ENCODE peak calls at places on chromosome 5, in six cellular contexts. C is neural progenitor cell, F is choroid plexus epithelial cell, R is tibial nerve, S is OCI-LY7, A is GM12864. M is an unnamed sample.

GRCh38 chr5:4553968-4554367 is 586.2 kb upstream of the ADAMTS16 start:
- DNase-seq in C (no peak), F (no peak), R (no peak), S (no peak), A (no peak), M (no peak)

GRCh38 chr5:74636552-74636951 is 4.0 kb downstream of the ENC1 start:
- DNase-seq in C (no peak), F (no peak), R (no peak), S (no peak), A (no peak), M (no peak)

GRCh38 chr5:168165221-168165965 is 126.1 kb upstream of the WWC1 start:
- DNase-seq in C (peak; percentile 69), F (no peak), R (peak; percentile 25), S (no peak), A (no peak), M (no peak)

GRCh38 chr5:149959406-149960236 is 937 bp upstream of the SLC26A2 start:
- DNase-seq in C (peak; percentile 31), F (peak; percentile 82), R (peak; percentile 20), S (peak; percentile 49), A (peak; percentile 30), M (no peak)

GRCh38 chr5:57439601-57440000 is 43.0 kb downstream of the ACTBL2 start:
- DNase-seq in C (no peak), F (no peak), R (no peak), S (no peak), A (no peak), M (peak; percentile 8)

GRCh38 chr5:147348046-147348445 is 113.2 kb downstream of the STK32A start:
- DNase-seq in C (no peak), F (peak; percentile 6), R (no peak), S (no peak), A (no peak), M (no peak)

GRCh38 chr5:89187883-89188465 is 305.0 kb upstream of the MEF2C start:
- DNase-seq in C (no peak), F (no peak), R (no peak), S (no peak), A (no peak), M (no peak)

GRCh38 chr5:131212471-131213021 is 41.8 kb downstream of the LYRM7 start:
- DNase-seq in C (no peak), F (no peak), R (no peak), S (peak; percentile 73), A (peak; percentile 74), M (no peak)

GRCh38 chr5:62931081-62931480 is 352.5 kb downstream of the LRRC70 start:
- DNase-seq in C (no peak), F (peak; percentile 70), R (no peak), S (no peak), A (no peak), M (no peak)

GRCh38 chr5:115360036-115360685 is 63.7 kb upstream of the CCDC112 start:
- DNase-seq in C (peak; percentile 33), F (peak; percentile 24), R (no peak), S (no peak), A (no peak), M (no peak)

GRCh38 chr5:5887818-5888217 is 465.3 kb downstream of the ICE1 start:
- DNase-seq in C (no peak), F (no peak), R (no peak), S (no peak), A (no peak), M (no peak)

GRCh38 chr5:43631182-43631910 is 28.4 kb downstream of the NNT start:
- DNase-seq in C (peak; percentile 93), F (peak; percentile 91), R (peak; percentile 77), S (peak; percentile 78), A (peak; percentile 18), M (no peak)

GRCh38 chr5:167389537-167389936 is 901.9 kb upstream of the WWC1 start:
- DNase-seq in C (no peak), F (peak; percentile 0), R (no peak), S (no peak), A (no peak), M (no peak)

GRCh38 chr5:93621340-93621872 is 38.4 kb downstream of the NR2F1 start:
- DNase-seq in C (peak; percentile 83), F (peak; percentile 81), R (peak; percentile 39), S (no peak), A (no peak), M (peak; percentile 93)

GRCh38 chr5:116583823-116584222 is 9.2 kb upstream of the SEMA6A start:
- DNase-seq in C (no peak), F (no peak), R (no peak), S (no peak), A (no peak), M (no peak)

GRCh38 chr5:119578937-119579336 is 50.4 kb upstream of the FAM170A start:
- DNase-seq in C (peak; percentile 50), F (peak; percentile 21), R (no peak), S (peak; percentile 58), A (peak; percentile 21), M (no peak)

GRCh38 chr5:116135344-116135743 is 50.5 kb downstream of the COMMD10 start:
- DNase-seq in C (no peak), F (no peak), R (no peak), S (no peak), A (peak; percentile 36), M (no peak)

DNA sequence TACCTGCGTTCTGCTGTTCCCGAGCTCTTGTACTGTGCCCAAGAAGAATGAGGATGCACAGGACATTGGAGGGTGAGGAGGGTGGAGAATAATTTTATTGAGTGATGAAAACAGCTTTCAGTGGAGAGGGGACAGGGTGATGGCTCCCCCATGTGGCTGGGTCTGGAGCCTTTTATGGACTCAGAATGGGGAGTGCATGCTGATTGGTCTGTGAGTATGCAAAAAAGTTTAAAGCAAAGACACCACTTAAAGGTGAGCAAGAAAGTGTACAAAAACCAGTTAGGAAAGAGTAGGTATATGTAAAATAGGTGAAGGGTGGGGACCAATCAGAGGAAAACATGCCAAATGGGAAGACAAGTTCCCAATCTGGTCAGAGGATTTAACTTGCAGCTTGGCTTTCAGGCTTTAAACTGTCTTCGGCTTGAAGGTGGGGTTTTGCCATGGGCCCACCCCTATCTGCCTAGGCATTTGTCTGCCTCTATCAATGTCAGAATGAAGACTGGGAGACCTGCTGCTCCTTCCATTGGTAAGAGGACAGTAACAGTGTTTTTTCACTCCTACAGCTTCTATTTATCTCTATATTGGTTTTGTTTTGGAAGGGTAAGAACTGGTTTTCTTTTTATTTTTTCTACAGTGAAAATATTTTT is 118.0 kb upstream of the RAI14 start:
- DNase-seq in C (no peak), F (no peak), R (peak; percentile 22), S (no peak), A (no peak), M (no peak)
- TF ChIP-seq CTCF in C (peak; percentile 39), F (peak; percentile 46), R (no peak), S (peak; percentile 50), A (peak; percentile 55), M (peak; percentile 53)

GRCh38 chr5:94776167-94776566 is 157.7 kb downstream of the SLF1 start:
- DNase-seq in C (no peak), F (no peak), R (no peak), S (no peak), A (no peak), M (no peak)

GRCh38 chr5:94778299-94778698 is 159.8 kb downstream of the SLF1 start:
- DNase-seq in C (no peak), F (no peak), R (no peak), S (no peak), A (no peak), M (no peak)

GRCh38 chr5:94777163-94777885 is 158.9 kb downstream of the SLF1 start:
- DNase-seq in C (no peak), F (no peak), R (no peak), S (no peak), A (no peak), M (no peak)

GRCh38 chr5:94771742-94772141 is 153.3 kb downstream of the SLF1 start:
- DNase-seq in C (no peak), F (peak; percentile 15), R (no peak), S (no peak), A (no peak), M (no peak)

GRCh38 chr5:94775088-94775487 is 156.6 kb downstream of the SLF1 start:
- DNase-seq in C (no peak), F (no peak), R (no peak), S (no peak), A (no peak), M (no peak)
- TF ChIP-seq CTCF in C (no peak), F (no peak), R (no peak), S (no peak), A (no peak), M (no peak)

DNA sequence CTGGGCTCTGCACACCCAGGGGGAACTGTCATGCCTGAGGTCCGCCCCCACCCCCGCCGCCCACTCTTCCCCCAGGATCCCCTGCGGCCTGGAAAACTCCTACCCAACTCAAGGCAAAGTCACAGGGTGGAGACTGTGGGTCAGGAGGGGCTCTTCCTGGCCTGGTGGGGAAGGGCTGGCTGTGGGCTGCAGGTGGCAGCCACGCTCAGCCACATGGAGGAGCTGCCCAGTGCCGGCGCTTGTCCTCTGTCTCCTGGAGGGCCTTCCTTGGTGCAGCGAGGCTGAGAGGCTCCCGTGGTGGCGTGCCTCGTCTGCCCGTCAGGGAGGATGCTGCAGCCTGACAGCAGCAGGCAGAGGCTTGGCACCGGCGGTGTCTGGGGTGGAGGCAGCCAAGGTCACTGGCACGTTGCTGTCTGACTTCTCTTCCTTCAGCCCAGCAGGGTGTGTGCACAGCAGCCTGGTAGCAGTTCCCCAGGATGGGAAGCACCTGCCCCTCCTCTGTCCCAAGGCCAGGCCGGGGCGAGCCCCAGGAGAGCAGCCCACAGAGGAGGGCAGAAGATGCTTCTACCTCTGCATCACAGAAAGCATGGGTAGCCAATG is 78.1 kb downstream of the ADAMTS2 start:
- DNase-seq in C (peak; percentile 28), F (no peak), R (no peak), S (no peak), A (no peak), M (no peak)
- TF ChIP-seq CTCF in C (peak; percentile 21), F (no peak), R (no peak), S (no peak), A (no peak), M (no peak)

DNA sequence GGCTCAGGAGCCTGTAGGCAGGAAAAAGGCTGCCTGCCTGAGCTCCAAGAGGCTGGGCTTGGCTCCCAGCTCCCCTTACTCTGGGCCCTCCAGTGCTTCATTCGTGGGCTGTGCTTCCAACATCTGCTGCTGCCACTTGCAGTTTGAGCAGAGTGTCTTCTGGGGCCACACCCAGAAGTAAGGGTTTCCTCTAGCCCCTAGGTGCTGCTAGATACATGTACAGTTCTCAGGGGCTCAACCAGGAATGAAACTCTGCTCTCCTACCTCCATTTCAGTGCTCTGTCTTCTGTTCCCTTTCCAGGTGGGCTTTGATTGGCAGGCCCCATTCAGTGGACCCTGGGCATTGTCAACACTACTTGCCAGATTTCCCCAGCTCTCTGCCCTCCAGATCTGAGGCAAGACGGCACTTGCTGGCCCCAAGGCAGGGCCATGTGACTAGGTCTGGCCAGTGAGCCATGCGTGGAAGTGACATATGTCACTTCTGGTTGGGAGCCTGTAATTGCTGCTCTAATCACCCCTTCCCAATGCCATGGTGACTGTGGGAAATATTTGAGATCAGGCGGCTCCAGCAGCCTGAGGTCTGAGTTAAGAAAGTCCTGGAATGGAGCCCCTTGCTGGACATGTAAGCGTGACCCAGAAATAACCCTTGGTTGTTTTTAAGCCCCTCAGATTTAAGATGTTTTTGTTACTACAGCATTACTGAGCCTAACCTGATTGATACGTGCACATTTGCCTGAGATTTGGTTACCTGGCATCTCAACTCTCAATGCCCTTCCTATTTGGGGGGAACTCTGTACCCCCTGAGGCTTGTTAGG is 9.4 kb upstream of the BOD1 start:
- DNase-seq in C (no peak), F (peak; percentile 49), R (no peak), S (peak; percentile 83), A (no peak), M (no peak)
- TF ChIP-seq CTCF in C (no peak), F (peak; percentile 54), R (no peak), S (peak; percentile 78), A (peak; percentile 67), M (no peak)

GRCh38 chr5:78920604-78921003 is 64.5 kb downstream of the ARSB start:
- DNase-seq in C (no peak), F (peak; percentile 84), R (no peak), S (peak; percentile 43), A (no peak), M (no peak)
- TF ChIP-seq CTCF in C (peak; percentile 30), F (peak; percentile 77), R (no peak), S (peak; percentile 57), A (peak; percentile 25), M (no peak)

GRCh38 chr5:151284392-151284967 is 19.1 kb downstream of the SLC36A3 start:
- DNase-seq in C (peak; percentile 41), F (no peak), R (no peak), S (peak; percentile 24), A (no peak), M (no peak)
- TF ChIP-seq CTCF in C (peak; percentile 66), F (peak; percentile 43), R (no peak), S (peak; percentile 74), A (peak; percentile 58), M (no peak)